ENCODE peak calls at places on chromosomes 3 and 15, in eight cellular contexts. A, N, S, Y, G, I, K and P are unnamed samples.

GRCh38 chr3:52446631-52447511 is 2.0 kb upstream of the SEMA3G start:
- DNase-seq in Y (peak), S (peak), K (peak), G (peak), I (peak), A (peak), N (peak), P (peak)

GRCh38 chr3:101391413-101391812 is 71.0 kb upstream of the IMPG2 start:
- DNase-seq in N (no peak), I (no peak), K (no peak), G (no peak), S (no peak), Y (no peak), A (no peak), P (no peak)

GRCh38 chr3:32239638-32240550 is 1.4 kb downstream of the CMTM8 start:
- DNase-seq in S (peak), Y (peak), K (peak), I (peak), G (peak), N (peak), A (peak), P (no peak)

GRCh38 chr3:66553714-66554113 is 52.9 kb upstream of the LRIG1 start:
- DNase-seq in S (no peak), I (no peak), A (no peak), G (no peak), Y (no peak), N (no peak), K (no peak), P (no peak)

GRCh38 chr3:187072102-187072501 is 67.2 kb downstream of the RPL39L start:
- DNase-seq in N (no peak), G (no peak), Y (no peak), S (no peak), A (no peak), I (no peak), K (no peak), P (no peak)

GRCh38 chr15:58515807-58516206 is 84.0 kb downstream of the LIPC start:
- DNase-seq in I (no peak), N (no peak), A (no peak), S (no peak), G (no peak), K (no peak), Y (no peak), P (no peak)

GRCh38 chr3:1611824-1612223 is 486.8 kb upstream of the CNTN4 start:
- DNase-seq in N (no peak), A (no peak), I (no peak), S (no peak), Y (no peak), K (no peak), G (no peak), P (no peak)

GRCh38 chr15:78035319-78035718 is 42.2 kb downstream of the TBC1D2B start:
- DNase-seq in K (no peak), Y (peak), N (peak), G (no peak), A (no peak), S (no peak), I (peak), P (no peak)

GRCh38 chr15:58352026-58352929 is 79.5 kb upstream of the LIPC start:
- DNase-seq in Y (no peak), S (no peak), G (no peak), N (no peak), K (no peak), A (no peak), I (peak), P (no peak)

GRCh38 chr3:101851072-101851471 is 1.8 kb downstream of the NFKBIZ start:
- DNase-seq in N (no peak), A (no peak), S (no peak), Y (no peak), G (peak), I (no peak), K (no peak), P (no peak)

GRCh38 chr3:172709776-172710708 is 825 bp downstream of the NCEH1 start:
- DNase-seq in A (peak), K (no peak), Y (peak), S (peak), N (peak), G (peak), I (peak), P (peak)

GRCh38 chr3:120163023-120163422 is 68.8 kb upstream of the GSK3B start:
- DNase-seq in K (no peak), Y (no peak), A (no peak), G (no peak), S (no peak), N (no peak), I (no peak), P (no peak)

GRCh38 chr3:108388136-108389132 is 92.1 kb downstream of the HHLA2 start:
- DNase-seq in G (peak), Y (no peak), I (no peak), S (no peak), N (no peak), A (no peak), K (no peak), P (no peak)

GRCh38 chr15:49135342-49135857 is 20.0 kb downstream of the COPS2 start:
- DNase-seq in N (no peak), A (no peak), K (no peak), G (peak), Y (no peak), S (no peak), I (peak), P (no peak)

GRCh38 chr3:94101860-94102259 is 39.0 kb downstream of the NSUN3 start:
- DNase-seq in S (no peak), Y (no peak), I (peak), K (no peak), G (peak), A (no peak), N (peak), P (no peak)

GRCh38 chr3:98565237-98565643 is 28.2 kb downstream of the CPOX start:
- DNase-seq in K (no peak), S (no peak), A (no peak), Y (no peak), G (no peak), I (no peak), N (no peak), P (no peak)

GRCh38 chr15:80761754-80762153 is 17.4 kb upstream of the CEMIP start:
- DNase-seq in A (no peak), Y (no peak), N (no peak), G (no peak), K (no peak), I (no peak), S (no peak), P (no peak)

GRCh38 chr3:36714343-36714742 is 50.0 kb downstream of the DCLK3 start:
- DNase-seq in I (peak), G (peak), Y (no peak), A (no peak), N (no peak), S (no peak), K (no peak), P (no peak)

GRCh38 chr3:190301591-190301990 is 20.7 kb downstream of the CLDN1 start:
- DNase-seq in G (no peak), A (no peak), K (no peak), N (peak), S (no peak), Y (no peak), I (no peak), P (no peak)

GRCh38 chr15:52331490-52332240 is 36.1 kb upstream of the MYO5C start:
- DNase-seq in I (peak), G (peak), K (no peak), N (peak), A (no peak), Y (peak), S (peak), P (no peak)

GRCh38 chr15:67033012-67033411 is 32.4 kb upstream of the SMAD3 start:
- DNase-seq in Y (no peak), S (no peak), K (no peak), G (no peak), I (no peak), A (no peak), N (no peak), P (no peak)

GRCh38 chr15:63521405-63522142 is 17.2 kb downstream of the USP3 start:
- DNase-seq in K (no peak), N (no peak), S (no peak), Y (no peak), A (no peak), G (peak), I (peak), P (no peak)

GRCh38 chr3:42803800-42804112 is 534 bp downstream of the HIGD1A start:
- DNase-seq in N (peak), A (peak), I (peak), G (peak), K (peak), Y (peak), S (peak), P (no peak)

GRCh38 chr3:98339031-98339430 is 14.6 kb upstream of the OR5K4 start:
- DNase-seq in G (no peak), N (no peak), A (no peak), S (no peak), K (no peak), I (no peak), Y (no peak), P (no peak)

GRCh38 chr3:117752984-117753717 is 1043.6 kb downstream of the TUSC7 start:
- DNase-seq in I (peak), A (no peak), G (peak), N (no peak), Y (no peak), S (no peak), K (no peak), P (no peak)

GRCh38 chr15:49064281-49064653 is 18.0 kb upstream of the SECISBP2L start:
- DNase-seq in G (no peak), N (no peak), Y (no peak), I (no peak), A (no peak), S (no peak), K (no peak), P (no peak)

GRCh38 chr15:23035964-23036566 is 3.3 kb downstream of the TUBGCP5 start:
- DNase-seq in S (peak), G (peak), K (peak), I (peak), Y (peak), N (peak), A (peak), P (peak)

GRCh38 chr3:32018723-32019564 is 37.4 kb downstream of the ZNF860 start:
- DNase-seq in K (peak), Y (peak), N (peak), G (peak), A (no peak), I (peak), S (no peak), P (peak)

GRCh38 chr15:90883971-90884718 is at the start of gene FES:
- DNase-seq in I (peak), A (peak), G (peak), Y (peak), S (peak), K (peak), N (peak), P (no peak)

DNA sequence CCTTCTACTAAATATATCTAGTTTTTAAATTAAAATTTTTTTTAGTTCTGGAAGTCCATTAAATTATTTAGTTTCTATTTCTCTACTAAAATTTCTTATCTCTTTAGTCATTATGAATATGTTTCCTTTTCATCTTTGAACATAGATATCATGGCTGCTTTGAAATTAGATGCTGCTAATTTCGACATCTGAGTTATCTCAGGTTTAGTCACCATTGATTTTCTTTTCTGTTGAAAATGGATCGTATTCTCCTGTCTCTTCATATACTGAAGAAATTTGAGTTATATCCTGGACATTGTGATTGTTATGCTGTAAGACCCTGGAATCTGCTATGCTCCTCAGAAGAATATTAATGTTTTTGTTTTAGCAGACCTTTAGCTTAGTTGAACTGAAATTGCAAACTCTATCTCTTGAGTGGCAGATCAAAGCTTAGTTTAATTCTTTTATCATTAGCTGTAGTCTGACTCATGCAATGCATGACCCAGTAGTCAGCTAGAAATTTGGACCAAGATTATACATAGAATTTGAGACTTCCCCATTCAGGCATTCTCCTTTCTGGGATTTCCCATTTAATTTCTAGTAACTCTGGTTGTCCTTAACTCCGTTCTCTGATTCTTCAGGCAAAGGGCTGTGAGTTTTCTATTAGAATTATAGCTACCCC is 439.8 kb upstream of the IL12A start:
- DNase-seq in G (peak), A (no peak), S (no peak), I (peak), Y (no peak), K (no peak), N (no peak), P (no peak)
- H3K4me3 ChIP-seq in G (no peak), A (no peak), S (no peak), I (no peak), Y (no peak), K (no peak), N (no peak), P (no peak)

DNA sequence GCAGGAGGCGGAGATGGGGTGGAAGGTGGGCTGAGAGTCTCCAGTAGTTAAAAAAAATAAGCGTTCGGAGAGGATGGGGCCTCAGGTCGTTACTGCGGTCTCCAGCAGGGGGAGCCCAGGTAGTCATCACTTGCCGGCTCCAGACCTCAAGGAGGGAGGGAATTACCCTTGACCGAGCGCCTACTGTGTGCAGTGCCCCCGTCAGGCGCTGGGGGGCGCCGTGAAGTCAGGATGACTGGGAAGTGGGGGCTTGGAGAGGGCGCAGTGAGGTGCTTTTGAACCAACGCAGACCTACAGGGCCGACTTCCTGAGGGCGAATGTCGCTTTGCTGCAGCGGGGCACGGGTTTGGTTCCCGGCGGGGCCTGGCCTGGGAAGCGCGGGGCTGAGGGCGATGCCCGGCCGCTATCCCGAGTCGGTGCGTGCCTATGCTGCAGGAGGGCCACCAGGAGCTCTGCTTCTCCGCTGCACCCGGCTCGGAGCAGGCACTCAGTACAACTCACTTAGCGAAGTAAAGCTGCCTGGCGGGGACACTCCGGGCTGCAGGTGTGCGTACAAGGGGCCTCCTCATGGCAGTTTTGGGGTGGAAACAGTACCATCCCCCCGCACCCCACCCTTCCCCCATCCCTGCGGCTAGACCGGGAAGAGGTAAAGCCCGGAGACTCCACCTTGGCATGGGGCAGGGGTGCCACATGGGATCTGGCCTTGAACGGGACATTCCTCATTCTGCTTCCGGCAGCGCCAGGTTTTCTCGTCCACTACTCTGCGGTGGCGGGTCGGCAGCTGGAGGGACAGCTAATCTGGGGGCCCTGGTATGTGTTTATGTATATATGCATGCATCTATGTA is 79.8 kb downstream of the RHCG start:
- DNase-seq in A (peak), Y (peak), N (peak), I (peak), G (peak), S (peak), K (peak), P (peak)
- H3K4me3 ChIP-seq in A (no peak), Y (no peak), N (no peak), I (no peak), G (no peak), S (no peak), K (no peak), P (no peak)

GRCh38 chr3:122013448-122013925 is 8.6 kb downstream of the ILDR1 start:
- DNase-seq in S (no peak), G (no peak), I (no peak), N (no peak), K (no peak), Y (no peak), A (peak), P (no peak)

GRCh38 chr3:122011396-122011795 is 10.7 kb downstream of the ILDR1 start:
- DNase-seq in I (no peak), K (no peak), S (no peak), Y (no peak), A (no peak), G (no peak), N (no peak), P (no peak)

GRCh38 chr3:122010506-122010905 is 11.5 kb downstream of the ILDR1 start:
- DNase-seq in G (no peak), Y (no peak), A (no peak), K (no peak), I (no peak), S (no peak), N (no peak), P (no peak)

GRCh38 chr3:122012821-122013220 is 9.2 kb downstream of the ILDR1 start:
- DNase-seq in I (no peak), K (no peak), A (no peak), S (no peak), N (no peak), G (no peak), Y (no peak), P (no peak)

DNA sequence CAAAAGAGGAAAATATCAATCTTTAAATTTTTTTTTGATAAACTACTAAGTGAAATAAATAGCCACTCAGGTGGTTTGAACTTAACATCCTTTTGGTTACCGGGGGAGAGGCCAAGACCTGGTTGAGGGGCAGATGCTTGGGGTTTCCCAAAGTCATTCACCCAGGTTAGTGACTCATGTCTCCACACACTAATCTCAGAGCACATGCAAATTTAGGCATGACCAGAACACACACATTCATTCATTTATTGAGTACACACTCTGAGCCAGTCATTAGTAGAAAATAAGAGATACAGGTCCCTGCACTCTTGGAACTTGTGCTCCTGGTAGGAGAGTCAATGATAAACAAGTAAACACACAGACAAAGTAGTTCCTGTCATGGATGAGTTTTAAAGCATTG is 7.3 kb downstream of the ILDR1 start:
- DNase-seq in Y (no peak), S (no peak), G (no peak), A (no peak), K (no peak), I (no peak), N (no peak), P (no peak)
- H3K4me3 ChIP-seq in Y (no peak), S (no peak), G (no peak), A (no peak), K (no peak), I (no peak), N (no peak), P (no peak)

GRCh38 chr15:40768492-40769309 is 1.1 kb upstream of the C15orf62 start:
- DNase-seq in I (no peak), Y (no peak), A (peak), K (no peak), G (no peak), N (peak), S (peak), P (no peak)
- H3K4me3 ChIP-seq in I (no peak), Y (no peak), A (peak), K (no peak), G (no peak), N (no peak), S (no peak), P (no peak)

GRCh38 chr3:151008699-151009098 is 36.2 kb upstream of the CLRN1 start:
- DNase-seq in G (peak), A (no peak), Y (peak), I (peak), S (no peak), N (no peak), K (peak), P (no peak)
- H3K4me3 ChIP-seq in G (no peak), A (no peak), Y (no peak), I (no peak), S (no peak), N (no peak), K (no peak), P (no peak)

GRCh38 chr15:100339999-100340398 is 1.8 kb downstream of the ADAMTS17 start:
- DNase-seq in I (no peak), G (no peak), Y (no peak), K (no peak), S (no peak), A (no peak), N (no peak), P (no peak)

GRCh38 chr15:100343251-100343650 is 1.5 kb upstream of the ADAMTS17 start:
- DNase-seq in G (no peak), I (no peak), S (no peak), N (no peak), A (no peak), Y (no peak), K (no peak), P (no peak)

GRCh38 chr15:100340721-100341661 is 784 bp downstream of the ADAMTS17 start:
- DNase-seq in G (peak), S (peak), A (peak), K (no peak), N (no peak), Y (no peak), I (no peak), P (no peak)

GRCh38 chr15:100338971-100339444 is 2.8 kb downstream of the ADAMTS17 start:
- DNase-seq in S (peak), G (peak), N (peak), I (peak), A (peak), K (peak), Y (peak), P (peak)

GRCh38 chr15:100341662-100342560 is at the start of gene ADAMTS17:
- DNase-seq in N (peak), K (peak), S (peak), A (peak), G (peak), Y (peak), I (peak), P (peak)
- H3K4me3 ChIP-seq in N (peak), K (peak), S (peak), A (peak), G (peak), Y (peak), I (peak), P (peak)

DNA sequence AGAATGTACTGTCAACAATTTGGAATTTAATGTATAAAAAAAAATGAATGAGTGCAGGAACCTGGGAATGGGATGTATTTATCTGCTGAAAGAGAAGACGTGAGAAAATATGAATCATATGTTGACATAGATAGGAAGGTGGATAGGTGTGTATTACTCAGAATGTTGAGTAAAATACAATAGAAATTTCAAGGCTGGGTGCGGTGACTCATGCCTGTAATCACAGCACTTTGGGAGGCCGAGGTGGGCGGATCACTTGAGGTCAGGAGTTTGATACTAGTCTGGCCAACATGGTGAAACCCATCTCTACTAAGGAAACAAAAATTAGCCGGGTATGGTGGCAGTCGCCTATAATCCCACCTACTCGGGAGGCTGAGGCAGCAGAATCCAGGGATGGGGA is 202.8 kb downstream of the CADM2 start:
- DNase-seq in A (peak), N (no peak), S (peak), I (no peak), Y (no peak), K (no peak), G (no peak), P (no peak)
- H3K4me3 ChIP-seq in A (no peak), N (no peak), S (no peak), I (no peak), Y (no peak), K (no peak), G (no peak), P (no peak)